ENCODE peak calls at places on chromosomes 4 and X, in five cellular contexts. S is EL, O is cardiac fibroblast, Y is H7, B is A172. M is an unnamed sample.

GRCh38 chr4:127503111-127503510 is 129.6 kb upstream of the INTU start:
- DNase-seq in Y (peak), B (no peak), O (no peak), S (peak), M (no peak)

GRCh38 chr4:90570615-90571014 is 443.4 kb downstream of the CCSER1 start:
- DNase-seq in B (no peak), Y (no peak), O (no peak), S (no peak), M (no peak)

GRCh38 chr4:64195582-64195981 is 213.7 kb downstream of the TECRL start:
- DNase-seq in S (no peak), O (no peak), B (no peak), Y (no peak), M (no peak)

GRCh38 chrX:51614353-51614752 is 4.4 kb downstream of the CENPVL3 start:
- DNase-seq in B (peak), O (peak), Y (peak), S (peak), M (peak)

GRCh38 chrX:1836683-1837082 is 221.8 kb downstream of the ASMT start:
- DNase-seq in B (no peak), S (no peak), O (no peak), Y (no peak), M (no peak)

GRCh38 chr4:172709376-172709775 is 459.2 kb upstream of the GALNT7 start:
- DNase-seq in B (no peak), Y (peak), S (no peak), O (no peak), M (no peak)

GRCh38 chr4:20662851-20663250 is 37.4 kb upstream of the PACRGL start:
- DNase-seq in O (peak), S (peak), B (no peak), Y (no peak), M (no peak)

GRCh38 chr4:12716896-12717295 is 767.2 kb downstream of the RAB28 start:
- DNase-seq in O (no peak), S (no peak), Y (no peak), B (no peak), M (no peak)

GRCh38 chr4:180751009-180751408 is 1492.2 kb upstream of the TENM3 start:
- DNase-seq in O (peak), S (no peak), B (peak), Y (no peak), M (no peak)

GRCh38 chr4:142961866-142962265 is 115.8 kb upstream of the INPP4B start:
- DNase-seq in O (no peak), S (no peak), Y (no peak), B (no peak), M (no peak)

GRCh38 chrX:110316351-110317078 is 1.4 kb downstream of the AMMECR1 start:
- DNase-seq in S (peak), B (no peak), O (peak), Y (no peak), M (peak)

GRCh38 chrX:17629011-17629410 is 108.3 kb upstream of the SCML1 start:
- DNase-seq in B (no peak), S (no peak), O (no peak), Y (no peak), M (no peak)

M was measured in ACHN.